ENCODE peak calls at places on chromosomes 16 and 17, in seven cellular contexts. H is DMS 273 treated with DMSO at 0.1 percent for 48 hours; A is GM12864; C is activated T-helper 9 cell treated with anti-CD3 and anti-CD28 coated beads, Interleukin-2, amount 50 U/mL, for 16 hours; Q is T47D; F is NCI-H1105; E is DMS153. G is an unnamed sample.

GRCh38 chr17:53765609-53766008 is 57.1 kb upstream of the KIF2B start:
- DNase-seq in H (no peak), C (no peak), F (no peak), Q (no peak), E (no peak), A (no peak), G (no peak)

GRCh38 chr16:71811261-71811803 is 2.7 kb upstream of the AP1G1 start:
- DNase-seq in C (no peak), E (no peak), F (no peak), A (no peak), H (no peak), Q (peak; percentile 59), G (no peak)

GRCh38 chr17:80185968-80186367 is 16.1 kb downstream of the CARD14 start:
- DNase-seq in C (no peak), A (no peak), H (no peak), E (no peak), F (no peak), Q (no peak), G (no peak)

GRCh38 chr17:2755941-2756724 is 6.7 kb upstream of the CCDC92B start:
- DNase-seq in Q (peak; percentile 33), F (no peak), C (no peak), A (no peak), H (no peak), E (no peak), G (no peak)

GRCh38 chr17:50502643-50502990 is 5.6 kb upstream of the MYCBPAP start:
- DNase-seq in A (no peak), F (no peak), C (no peak), E (no peak), H (no peak), Q (no peak), G (no peak)

GRCh38 chr16:27461483-27462171 is 59.7 kb downstream of the IL21R start:
- DNase-seq in H (no peak), C (no peak), A (no peak), E (no peak), F (no peak), Q (no peak), G (no peak)

GRCh38 chr16:70679653-70680494 is 6.0 kb downstream of the MTSS2 start:
- DNase-seq in E (no peak), F (no peak), A (no peak), C (no peak), H (no peak), Q (no peak), G (no peak)

GRCh38 chr17:9676742-9677387 is 31.5 kb downstream of the USP43 start:
- DNase-seq in A (peak; percentile 21), F (no peak), E (no peak), H (no peak), Q (no peak), C (no peak), G (peak; percentile 9)

GRCh38 chr17:49456172-49456965 is 38.7 kb upstream of the NGFR start:
- DNase-seq in C (no peak), Q (no peak), H (no peak), E (no peak), F (no peak), A (no peak), G (no peak)

G was measured in GM12878.